ENCODE peak calls at places on chromosomes 13 and 19, in eight cellular contexts. Q is CD8-positive, alpha-beta memory T cell; P is pancreas; D is A673; J is ovary; G is mesendoderm; M is colonic mucosa; V is transverse colon. H is an unnamed sample. For H3K4me1, the result is how much of the 10 kb centered on the place peaks cover.

GRCh38 chr19:53094749-53095575 is 8.3 kb downstream of the ZNF160 start:
- DNase-seq in Q (no peak), P (no peak), D (no peak), J (no peak), G (peak), M (no peak), V (no peak), H (no peak)

GRCh38 chr13:77139311-77139710 is 112.4 kb upstream of the FBXL3 start:
- DNase-seq in Q (no peak), P (no peak), D (no peak), J (no peak), G (no peak), M (no peak), V (no peak), H (no peak)

GRCh38 chr13:26742691-26743358 is 17.8 kb downstream of the GPR12 start:
- DNase-seq in Q (no peak), P (no peak), D (no peak), J (no peak), G (peak), M (no peak), V (no peak), H (no peak)

GRCh38 chr13:95535243-95535642 is 17.3 kb upstream of the CLDN10 start:
- DNase-seq in Q (no peak), P (peak), D (no peak), J (no peak), G (peak), M (no peak), V (no peak), H (no peak)

GRCh38 chr19:10339380-10339960 is at the start of gene ICAM3:
- DNase-seq in Q (peak), P (no peak), D (no peak), J (no peak), G (no peak), M (peak), V (peak), H (peak)

GRCh38 chr13:77674802-77675201 is 22.7 kb upstream of the SLAIN1 start:
- DNase-seq in Q (no peak), P (no peak), D (peak), J (no peak), G (no peak), M (no peak), V (no peak), H (no peak)

GRCh38 chr13:43159007-43159406 is 135.6 kb downstream of the DNAJC15 start:
- DNase-seq in Q (no peak), P (no peak), D (peak), J (peak), G (peak), M (no peak), V (no peak), H (no peak)

GRCh38 chr19:57927587-57927986 is 7.6 kb downstream of the ZNF418 start:
- DNase-seq in Q (no peak), P (no peak), D (no peak), J (no peak), G (no peak), M (no peak), V (no peak), H (no peak)

GRCh38 chr13:98697833-98698232 is 54.6 kb downstream of the SLC15A1 start:
- DNase-seq in Q (no peak), P (no peak), D (no peak), J (no peak), G (no peak), M (no peak), V (no peak), H (no peak)

DNA sequence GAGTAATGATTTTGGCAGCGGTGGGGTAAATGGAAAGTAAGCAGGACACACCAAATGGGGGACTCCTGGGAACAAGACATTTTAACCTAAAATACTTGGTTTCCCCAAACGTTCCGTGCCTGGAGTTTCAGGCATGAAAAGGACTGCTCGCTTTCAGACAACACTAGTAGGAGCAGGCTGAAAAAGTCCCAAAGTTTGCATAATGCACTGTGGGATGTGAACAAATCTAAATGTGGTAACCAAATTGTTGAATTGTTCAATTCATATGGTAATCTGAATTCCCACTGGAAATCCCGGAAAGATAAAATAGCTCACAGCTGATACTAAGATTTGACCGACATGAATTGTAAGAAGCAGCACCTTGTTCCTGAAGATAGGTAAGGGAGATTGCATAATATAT is 467.2 kb upstream of the ARGLU1 start:
- DNase-seq in Q (no peak), P (no peak), D (no peak), J (no peak), G (no peak), M (no peak), V (no peak), H (no peak)
- H3K4me3 ChIP-seq in Q (no peak), P (no peak), D (no peak), J (no peak), G (no peak), M (no peak), V (no peak), H (no peak)

GRCh38 chr19:11849264-11849615 is 714 bp downstream of the ZNF439 start:
- DNase-seq in Q (no peak), P (no peak), D (no peak), J (no peak), G (no peak), M (no peak), V (no peak), H (no peak)
- H3K27ac ChIP-seq in Q (no peak), P (no peak), D (no peak), J (peak), G (no peak), M (peak), V (peak), H (peak)

GRCh38 chr19:31112158-31112557 is 237.1 kb downstream of the TSHZ3 start:
- DNase-seq in Q (no peak), P (no peak), D (no peak), J (no peak), G (no peak), M (no peak), V (no peak), H (no peak)

GRCh38 chr19:31113250-31113685 is 236.0 kb downstream of the TSHZ3 start:
- DNase-seq in Q (no peak), P (no peak), D (no peak), J (no peak), G (no peak), M (no peak), V (no peak), H (no peak)

GRCh38 chr19:31111741-31112140 is 237.5 kb downstream of the TSHZ3 start:
- DNase-seq in Q (no peak), P (no peak), D (no peak), J (no peak), G (no peak), M (no peak), V (no peak), H (no peak)

GRCh38 chr19:31118292-31118925 is 230.8 kb downstream of the TSHZ3 start:
- DNase-seq in Q (no peak), P (no peak), D (no peak), J (no peak), G (peak), M (no peak), V (no peak), H (no peak)

DNA sequence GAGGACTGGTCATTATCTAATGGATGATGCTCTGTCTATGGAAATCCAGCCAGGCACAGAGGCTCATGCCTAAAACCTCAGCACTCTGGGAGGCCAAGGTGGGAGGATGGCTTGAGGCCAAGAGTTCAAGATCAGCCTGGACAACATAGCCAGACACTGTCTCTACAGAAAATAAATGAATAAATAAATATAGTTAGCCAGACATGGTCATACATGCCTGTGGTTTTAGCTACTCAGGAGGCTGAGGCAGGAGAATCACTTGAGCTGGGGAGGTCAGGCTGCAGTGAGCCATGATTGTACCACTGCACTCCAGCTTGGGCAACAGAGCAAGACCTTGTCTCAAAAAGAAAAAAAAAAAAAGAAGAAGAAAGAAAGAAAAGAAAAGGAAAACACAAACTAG is 234.7 kb downstream of the TSHZ3 start:
- DNase-seq in Q (no peak), P (no peak), D (no peak), J (no peak), G (no peak), M (no peak), V (no peak), H (no peak)
- H3K4me1 ChIP-seq in Q (under half), P (under half), D (under half), J (under half), G (under half), M (under half), V (under half), H (under half)

GRCh38 chr19:4971816-4972495 is 3.0 kb downstream of the KDM4B start:
- DNase-seq in Q (no peak), P (no peak), D (no peak), J (peak), G (no peak), M (no peak), V (no peak), H (no peak)
- H3K4me3 ChIP-seq in Q (no peak), P (peak), D (no peak), J (no peak), G (no peak), M (no peak), V (no peak), H (no peak)

DNA sequence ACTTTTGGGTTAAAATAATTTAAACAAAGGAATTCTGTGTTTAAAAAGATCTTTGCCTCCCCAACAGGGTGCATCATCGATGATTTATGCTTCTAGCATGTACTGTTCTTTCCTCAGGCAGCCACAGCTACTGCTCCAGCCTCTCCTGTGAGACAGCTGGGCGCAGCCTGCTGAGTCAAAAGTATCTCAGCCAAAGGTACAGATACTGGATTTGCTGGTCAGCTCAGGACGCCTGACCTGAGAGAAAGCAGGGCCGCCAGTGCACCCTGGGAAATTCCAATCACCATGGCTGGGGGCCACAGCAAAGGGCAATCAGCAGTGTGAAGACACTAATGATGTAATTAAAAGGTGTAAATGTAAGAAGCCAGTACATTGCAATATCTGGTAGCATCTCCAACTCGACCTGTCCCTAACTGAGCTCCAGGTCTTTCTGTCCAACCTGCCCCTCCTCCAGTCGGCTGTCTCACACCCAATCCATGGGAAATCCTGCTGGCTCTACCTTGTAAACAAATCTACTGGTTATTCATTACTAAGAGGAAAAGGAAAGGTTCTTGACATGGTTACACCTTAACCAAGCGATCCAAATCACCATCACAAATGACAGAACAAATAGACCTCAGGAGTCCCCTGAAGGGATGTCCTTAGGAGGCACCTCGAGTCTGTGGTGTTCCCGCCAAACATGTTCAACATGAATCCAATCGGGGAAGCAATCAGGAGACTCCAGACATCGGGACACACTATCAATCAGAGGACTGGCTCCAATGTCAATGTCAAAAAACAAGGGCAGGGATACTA is 7.3 kb downstream of the OPA3 start:
- DNase-seq in Q (no peak), P (peak), D (no peak), J (peak), G (peak), M (peak), V (peak), H (no peak)
- H3K27ac ChIP-seq in Q (no peak), P (peak), D (no peak), J (peak), G (no peak), M (peak), V (peak), H (no peak)

GRCh38 chr13:23866420-23867026 is 22.7 kb downstream of the MIPEP start:
- DNase-seq in Q (no peak), P (no peak), D (no peak), J (no peak), G (peak), M (no peak), V (no peak), H (no peak)
- H3K4me1 ChIP-seq in Q (under half), P (under half), D (under half), J (under half), G (under half), M (under half), V (under half), H (under half)

GRCh38 chr19:55579766-55580621 is 654 bp downstream of the ZNF579 start:
- DNase-seq in Q (no peak), P (no peak), D (no peak), J (peak), G (peak), M (no peak), V (no peak), H (no peak)
- H3K4me3 ChIP-seq in Q (peak), P (peak), D (peak), J (peak), G (peak), M (peak), V (peak), H (peak)

DNA sequence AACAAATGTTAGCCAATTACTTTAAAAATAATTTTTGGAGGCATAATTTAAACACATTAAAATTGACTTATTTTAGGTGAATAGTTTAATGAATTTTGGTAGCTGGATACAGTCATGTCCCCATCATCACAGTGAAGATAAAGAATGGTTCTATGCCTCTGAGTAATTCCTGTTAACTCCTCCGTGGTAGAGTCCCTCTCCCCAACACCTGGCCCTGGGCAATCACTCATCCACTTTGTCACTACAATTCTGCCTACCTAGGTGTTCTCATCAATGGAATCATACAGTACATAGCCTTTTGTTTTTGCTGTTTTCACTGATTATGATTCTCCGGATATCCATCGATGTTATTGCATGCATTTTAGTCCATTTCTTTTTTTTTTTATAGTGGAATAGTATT is 55.6 kb downstream of the ING1 start:
- DNase-seq in Q (no peak), P (no peak), D (no peak), J (no peak), G (no peak), M (no peak), V (no peak), H (no peak)
- H3K27ac ChIP-seq in Q (no peak), P (no peak), D (no peak), J (no peak), G (no peak), M (no peak), V (no peak), H (no peak)

GRCh38 chr13:31697290-31697689 is 42.0 kb upstream of the RXFP2 start:
- DNase-seq in Q (no peak), P (no peak), D (no peak), J (no peak), G (peak), M (no peak), V (no peak), H (no peak)
- H3K4me1 ChIP-seq in Q (under half), P (under half), D (under half), J (under half), G (under half), M (under half), V (under half), H (under half)

DNA sequence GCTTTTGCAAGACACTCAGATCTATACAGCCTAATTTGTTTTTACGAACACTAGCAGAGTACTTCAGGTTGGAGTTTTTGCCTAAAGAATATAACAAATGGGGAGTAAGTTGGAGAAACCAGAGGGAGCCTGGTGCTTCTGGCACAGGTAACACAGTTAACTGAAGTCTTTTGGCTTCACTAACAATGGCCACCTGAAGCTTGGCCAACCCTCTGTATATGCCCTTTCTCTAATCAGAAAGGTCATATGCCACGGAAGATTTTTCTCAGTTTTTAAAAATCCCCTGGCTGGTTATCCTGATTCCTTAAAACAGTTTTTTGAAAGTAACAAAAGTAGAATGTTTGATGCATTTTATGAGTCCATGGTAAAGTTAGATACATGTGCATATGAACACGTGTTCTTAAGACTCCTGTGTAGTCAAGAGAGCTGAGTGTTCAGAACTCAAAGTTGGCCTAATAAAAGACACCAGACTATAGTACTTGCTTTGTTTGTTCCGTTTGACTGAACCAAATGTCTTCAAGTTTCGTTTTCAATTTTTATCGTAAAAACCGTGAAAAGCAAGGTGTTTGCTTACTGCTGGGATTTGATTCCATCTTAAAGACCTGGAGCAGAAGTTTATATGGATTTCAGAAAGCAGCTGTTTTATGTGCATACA is 137.5 kb downstream of the KCNRG start:
- DNase-seq in Q (no peak), P (no peak), D (no peak), J (no peak), G (no peak), M (no peak), V (no peak), H (no peak)
- H3K4me3 ChIP-seq in Q (peak), P (no peak), D (no peak), J (no peak), G (no peak), M (no peak), V (no peak), H (peak)